ENCODE peak calls at places on chromosomes 12 and 14, in five cellular contexts. R is A549, D is HepG2, V is HCT116, W is IMR-90. C is an unnamed sample.

GRCh38 chr14:37623552-37623951 is 28.1 kb downstream of the TTC6 start:
- DNase-seq in V (peak; percentile 1), D (no peak), W (peak; percentile 81), R (peak; percentile 45), C (no peak)

GRCh38 chr14:87896393-87897380 is 96.3 kb downstream of the GALC start:
- DNase-seq in W (peak; percentile 56), V (peak; percentile 24), R (peak; percentile 54), D (peak; percentile 41), C (peak; percentile 35)

GRCh38 chr14:60482743-60483142 is 3.1 kb downstream of the C14orf39 start:
- DNase-seq in R (no peak), W (peak; percentile 44), V (peak; percentile 29), D (peak; percentile 1), C (no peak)

GRCh38 chr14:69318241-69318640 is 58.3 kb downstream of the GALNT16 start:
- DNase-seq in V (no peak), W (peak; percentile 26), D (no peak), R (no peak), C (no peak)

GRCh38 chr12:19912996-19913395 is 455.3 kb upstream of the PDE3A start:
- DNase-seq in R (no peak), W (no peak), D (peak; percentile 52), V (no peak), C (no peak)

GRCh38 chr14:24369907-24370687 is 2.1 kb downstream of the NFATC4 start:
- DNase-seq in D (no peak), V (no peak), R (no peak), W (no peak), C (no peak)

GRCh38 chr14:91996951-91997371 is 42.9 kb downstream of the TRIP11 start:
- DNase-seq in D (peak; percentile 48), W (peak; percentile 72), R (peak; percentile 51), V (peak; percentile 44), C (peak; percentile 19)

GRCh38 chr12:25455696-25456095 is 97.4 kb downstream of the LMNTD1 start:
- DNase-seq in W (no peak), V (no peak), D (no peak), R (no peak), C (no peak)

GRCh38 chr14:73752297-73752992 is 38.3 kb upstream of the PNMA1 start:
- DNase-seq in W (peak; percentile 45), D (no peak), R (peak; percentile 53), V (no peak), C (peak; percentile 76)

GRCh38 chr14:68548194-68549056 is 244.4 kb downstream of the ZFP36L1 start:
- DNase-seq in W (peak; percentile 98), V (peak; percentile 82), R (peak; percentile 89), D (no peak), C (peak; percentile 46)

GRCh38 chr12:45674583-45674982 is 54.9 kb upstream of the ARID2 start:
- DNase-seq in R (peak; percentile 37), D (no peak), V (no peak), W (peak; percentile 94), C (no peak)

GRCh38 chr12:112183141-112183581 is 57.8 kb downstream of the TRAFD1 start:
- DNase-seq in R (no peak), V (no peak), W (peak; percentile 83), D (no peak), C (no peak)

GRCh38 chr14:94421316-94421715 is 31.3 kb downstream of the SERPINA11 start:
- DNase-seq in D (no peak), V (no peak), R (no peak), W (no peak), C (no peak)

GRCh38 chr14:101035466-101036225 is 132.1 kb upstream of the RTL1 start:
- DNase-seq in W (no peak), D (no peak), V (no peak), R (no peak), C (no peak)

GRCh38 chr14:31955941-31956579 is 121.0 kb upstream of the ARHGAP5 start:
- DNase-seq in R (peak; percentile 90), W (peak; percentile 26), D (no peak), V (no peak), C (no peak)

GRCh38 chr14:73238941-73239340 is 1.6 kb downstream of the PAPLN start:
- DNase-seq in V (no peak), R (no peak), D (no peak), W (no peak), C (peak; percentile 25)

GRCh38 chr12:124457287-124458219 is 109.9 kb downstream of the NCOR2 start:
- DNase-seq in V (no peak), W (peak; percentile 44), D (no peak), R (no peak), C (no peak)

GRCh38 chr12:107169200-107169599 is 75.9 kb upstream of the CRY1 start:
- DNase-seq in R (no peak), V (no peak), W (no peak), D (no peak), C (no peak)

GRCh38 chr12:28026701-28027100 is 54.2 kb upstream of the PTHLH start:
- DNase-seq in W (no peak), D (no peak), V (no peak), R (peak; percentile 59), C (no peak)

GRCh38 chr12:102504871-102505270 is 24.5 kb upstream of the IGF1 start:
- DNase-seq in V (no peak), W (no peak), D (no peak), R (no peak), C (no peak)

GRCh38 chr14:68685419-68686211 is 107.3 kb downstream of the ZFP36L1 start:
- DNase-seq in R (no peak), V (peak; percentile 86), W (peak; percentile 84), D (peak; percentile 60), C (no peak)

GRCh38 chr14:52175982-52176502 is 91.5 kb upstream of the PTGDR start:
- DNase-seq in D (no peak), R (no peak), V (no peak), W (no peak), C (no peak)

GRCh38 chr12:6635856-6636521 is at the start of gene LPAR5:
- DNase-seq in W (no peak), R (peak; percentile 66), D (no peak), V (peak; percentile 32), C (peak; percentile 42)

GRCh38 chr12:132071001-132071810 is 72.9 kb downstream of the DDX51 start:
- DNase-seq in R (no peak), D (no peak), W (no peak), V (no peak), C (no peak)
- TF ChIP-seq RAD21 in R (no peak), D (no peak), W (no peak), V (no peak), C (no peak)

DNA sequence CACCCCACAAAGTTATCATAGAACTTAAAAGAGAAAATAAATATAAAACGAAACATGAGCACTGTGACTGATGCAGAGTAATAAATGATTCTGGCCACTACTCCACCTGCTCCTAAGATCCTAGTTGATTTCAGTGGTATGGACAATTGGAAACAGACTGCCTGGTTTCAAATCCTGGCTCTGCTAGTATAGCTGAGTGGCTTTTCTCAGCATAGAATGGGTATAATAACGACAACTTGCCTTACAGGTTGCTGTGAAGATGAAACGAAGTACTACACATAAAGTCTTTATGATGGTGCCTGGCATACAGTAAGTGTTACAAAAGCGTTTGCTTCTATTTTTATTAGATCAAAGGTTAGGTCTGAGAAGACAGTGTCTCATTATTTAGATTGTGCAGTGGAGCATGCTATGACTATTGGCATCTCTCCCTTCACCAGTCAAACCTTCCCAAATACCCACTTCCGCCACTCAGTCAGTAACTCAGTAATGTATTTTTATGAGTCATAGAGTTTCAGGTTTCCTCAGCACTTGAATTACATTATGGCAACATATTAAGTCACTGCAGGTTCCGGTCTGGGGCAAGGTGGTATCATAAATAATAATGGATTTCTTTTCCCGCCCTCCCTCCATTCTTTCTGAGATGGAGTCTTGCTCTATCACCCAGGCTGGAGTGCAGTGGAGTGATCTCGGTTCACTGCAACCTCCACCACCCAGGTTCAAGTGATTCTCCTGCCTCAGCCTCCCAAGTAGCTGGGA is 29.7 kb upstream of the NR2C1 start:
- DNase-seq in V (peak; percentile 92), W (peak; percentile 94), R (peak; percentile 91), D (peak; percentile 18), C (no peak)
- TF ChIP-seq RAD21 in V (peak; percentile 25), W (no peak), R (peak; percentile 4), D (no peak), C (no peak)

GRCh38 chr12:12719496-12719895 is 2.3 kb downstream of the CDKN1B start:
- DNase-seq in D (no peak), V (no peak), R (peak; percentile 29), W (no peak), C (no peak)

GRCh38 chr12:12722351-12723146 is 5.4 kb downstream of the CDKN1B start:
- DNase-seq in D (no peak), R (peak; percentile 58), W (peak; percentile 53), V (no peak), C (no peak)

GRCh38 chr12:12720637-12721250 is 3.6 kb downstream of the CDKN1B start:
- DNase-seq in R (peak; percentile 62), W (no peak), V (no peak), D (no peak), C (no peak)

GRCh38 chr12:12720052-12720451 is 2.9 kb downstream of the CDKN1B start:
- DNase-seq in W (no peak), R (peak; percentile 36), V (no peak), D (no peak), C (no peak)

DNA sequence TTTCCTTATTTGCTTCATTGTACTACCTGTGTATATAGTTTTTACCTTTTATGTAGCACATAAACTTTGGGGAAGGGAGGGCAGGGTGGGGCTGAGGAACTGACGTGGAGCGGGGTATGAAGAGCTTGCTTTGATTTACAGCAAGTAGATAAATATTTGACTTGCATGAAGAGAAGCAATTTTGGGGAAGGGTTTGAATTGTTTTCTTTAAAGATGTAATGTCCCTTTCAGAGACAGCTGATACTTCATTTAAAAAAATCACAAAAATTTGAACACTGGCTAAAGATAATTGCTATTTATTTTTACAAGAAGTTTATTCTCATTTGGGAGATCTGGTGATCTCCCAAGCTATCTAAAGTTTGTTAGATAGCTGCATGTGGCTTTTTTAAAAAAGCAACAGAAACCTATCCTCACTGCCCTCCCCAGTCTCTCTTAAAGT is 4.1 kb downstream of the CDKN1B start:
- DNase-seq in R (peak; percentile 69), V (no peak), W (no peak), D (no peak), C (no peak)
- TF ChIP-seq RAD21 in R (no peak), V (no peak), W (no peak), D (no peak), C (no peak)

GRCh38 chr12:59004466-59004865 is 84.2 kb upstream of the LRIG3 start:
- DNase-seq in V (no peak), W (peak; percentile 0), R (no peak), D (no peak), C (no peak)

GRCh38 chr12:59010948-59011347 is 90.6 kb upstream of the LRIG3 start:
- DNase-seq in V (no peak), W (no peak), R (no peak), D (no peak), C (no peak)

GRCh38 chr12:59007620-59008019 is 87.3 kb upstream of the LRIG3 start:
- DNase-seq in D (no peak), V (no peak), W (peak; percentile 48), R (no peak), C (no peak)

DNA sequence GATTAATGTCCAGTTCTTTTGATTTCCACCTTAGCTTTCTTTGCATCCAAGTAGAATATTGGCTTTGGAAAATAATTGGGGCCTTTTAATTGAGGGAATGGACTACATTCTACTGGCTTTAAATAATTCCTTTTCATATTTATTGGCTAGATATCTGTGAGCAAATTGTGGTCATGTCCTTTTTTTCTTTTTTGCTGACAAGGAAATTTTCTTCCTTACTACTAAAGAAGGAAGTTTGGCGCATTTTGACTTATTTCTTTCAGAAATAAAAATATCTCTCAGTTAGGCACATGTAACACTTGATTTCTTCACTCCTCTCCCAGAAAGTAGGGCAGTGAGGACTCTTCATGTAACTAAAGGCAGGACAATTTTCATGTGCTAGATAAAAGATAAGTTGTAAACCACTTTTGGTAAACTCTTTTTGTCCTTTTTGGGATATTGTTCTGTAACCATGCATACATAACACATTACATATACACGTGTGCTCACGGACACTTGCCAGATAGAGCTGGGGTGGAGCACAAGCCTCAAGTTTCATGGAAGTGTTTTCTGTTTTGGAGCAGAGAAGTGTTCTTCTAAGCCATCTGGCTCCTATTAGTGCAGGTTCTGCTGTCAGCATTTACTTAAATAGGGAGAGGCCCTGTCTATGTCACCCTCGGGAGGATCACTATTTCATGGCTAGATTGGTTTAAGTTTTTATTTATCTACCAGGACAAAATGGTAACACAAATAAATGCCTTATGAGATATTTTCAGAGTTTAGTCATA is 85.1 kb upstream of the LRIG3 start:
- DNase-seq in W (peak; percentile 29), D (no peak), V (no peak), R (no peak), C (no peak)
- TF ChIP-seq RAD21 in W (no peak), D (no peak), V (no peak), R (no peak), C (no peak)

C was measured in SK-N-SH.